ENCODE peak calls at places on chromosome 17, in nine cellular contexts. X, Q, R, M, D, J, T, F and G are unnamed samples.

GRCh38 chr17:14833201-14833773 is 431.8 kb downstream of the PMP22 start:
- DNase-seq in X (no peak), R (no peak), M (no peak), D (no peak), Q (peak), J (no peak), T (peak), F (no peak), G (peak)

GRCh38 chr17:42133461-42134041 is 10.9 kb downstream of the HSPB9 start:
- DNase-seq in R (no peak), T (no peak), Q (no peak), F (no peak), J (peak), D (peak), X (peak), M (no peak), G (no peak)

GRCh38 chr17:76196675-76197074 is 43.6 kb downstream of the RNF157 start:
- DNase-seq in F (no peak), X (peak), M (no peak), T (peak), R (no peak), Q (no peak), J (no peak), D (no peak), G (no peak)

GRCh38 chr17:27282054-27282501 is 11.8 kb upstream of the WSB1 start:
- DNase-seq in X (no peak), D (peak), T (peak), Q (peak), J (no peak), R (no peak), F (peak), M (no peak), G (peak)

GRCh38 chr17:9842057-9842758 is 16.5 kb downstream of the GLP2R start:
- DNase-seq in T (peak), R (no peak), M (no peak), X (no peak), D (no peak), Q (peak), J (no peak), F (no peak), G (peak)

GRCh38 chr17:37446027-37446426 is 39.3 kb downstream of the TADA2A start:
- DNase-seq in M (no peak), D (no peak), F (no peak), R (no peak), Q (no peak), J (no peak), X (no peak), T (no peak), G (peak)

GRCh38 chr17:34756670-34757021 is 177.3 kb downstream of the TMEM132E start:
- DNase-seq in R (no peak), D (no peak), J (no peak), T (no peak), F (no peak), X (no peak), M (no peak), Q (peak), G (no peak)

GRCh38 chr17:82734987-82735866 is at the start of gene FN3K:
- DNase-seq in D (no peak), X (peak), T (peak), Q (peak), F (no peak), J (peak), R (no peak), M (no peak), G (peak)

GRCh38 chr17:74832421-74832820 is 27.3 kb downstream of the GRIN2C start:
- DNase-seq in X (peak), D (no peak), M (no peak), J (no peak), T (no peak), R (no peak), F (no peak), Q (no peak), G (no peak)

GRCh38 chr17:77011173-77012011 is 129.4 kb upstream of the SEC14L1 start:
- DNase-seq in T (peak), F (no peak), D (peak), X (peak), J (peak), R (peak), M (no peak), Q (peak), G (no peak)

GRCh38 chr17:40883031-40883430 is 2.0 kb downstream of the KRT20 start:
- DNase-seq in R (no peak), M (no peak), D (no peak), X (no peak), F (no peak), J (no peak), Q (no peak), T (no peak), G (no peak)

GRCh38 chr17:4476512-4477070 is 22.1 kb upstream of the SPNS2 start:
- DNase-seq in D (peak), J (no peak), M (no peak), T (no peak), F (no peak), X (no peak), Q (no peak), R (no peak), G (no peak)

GRCh38 chr17:38879878-38880727 is 10.2 kb downstream of the LASP1 start:
- DNase-seq in Q (peak), X (peak), M (peak), D (no peak), F (peak), T (peak), J (no peak), R (peak), G (peak)

GRCh38 chr17:19728114-19728495 is 11.7 kb upstream of the SLC47A2 start:
- DNase-seq in T (peak), D (peak), J (no peak), F (peak), R (no peak), X (peak), Q (peak), M (no peak), G (no peak)

GRCh38 chr17:62628845-62629555 is 1.5 kb downstream of the MRC2 start:
- DNase-seq in T (peak), J (no peak), F (no peak), M (no peak), X (no peak), D (no peak), Q (peak), R (no peak), G (no peak)

GRCh38 chr17:58728831-58729230 is 26.8 kb upstream of the PPM1E start:
- DNase-seq in T (no peak), X (no peak), D (no peak), J (no peak), Q (no peak), R (no peak), M (no peak), F (no peak), G (no peak)

GRCh38 chr17:38550661-38551060 is 55.1 kb downstream of the SRCIN1 start:
- DNase-seq in R (no peak), Q (peak), F (peak), M (no peak), J (no peak), X (no peak), D (no peak), T (peak), G (no peak)

GRCh38 chr17:8004899-8005298 is 2.5 kb downstream of the GUCY2D start:
- DNase-seq in J (no peak), T (peak), R (no peak), X (no peak), D (no peak), F (no peak), Q (peak), M (no peak), G (no peak)

GRCh38 chr17:27265333-27265732 is 28.6 kb upstream of the WSB1 start:
- DNase-seq in M (no peak), J (no peak), R (no peak), F (no peak), D (no peak), T (no peak), X (no peak), Q (no peak), G (no peak)

GRCh38 chr17:7523033-7523432 is 25.8 kb upstream of the TNFSF12 start:
- DNase-seq in M (no peak), Q (peak), R (peak), X (no peak), F (no peak), J (peak), T (peak), D (peak), G (no peak)

GRCh38 chr17:32878211-32878610 is 1.3 kb upstream of the MYO1D start:
- DNase-seq in R (no peak), D (no peak), M (no peak), F (peak), Q (peak), X (no peak), T (peak), J (no peak), G (no peak)

GRCh38 chr17:44552361-44552760 is 4.9 kb upstream of the FZD2 start:
- DNase-seq in J (no peak), F (no peak), Q (no peak), T (no peak), R (no peak), M (no peak), D (no peak), X (no peak), G (no peak)